ENCODE peak calls at places on chromosomes 11 and 22, in eight cellular contexts. One of them, this sample, is unnamed.

GRCh38 chr11:76155455-76156232 is 50.7 kb downstream of the WNT11 start:
- DNase-seq in HL-60: no peak
- DNase-seq in CD4-positive, CD25-positive, alpha-beta regulatory T cell: no peak
- DNase-seq in GM23338: no peak
- DNase-seq in A673: no peak
- DNase-seq in CD8-positive, alpha-beta memory T cell: no peak
- DNase-seq in right atrium auricular region: no peak
- DNase-seq in AG04450: no peak
- DNase-seq in this sample: no peak

GRCh38 chr11:92269021-92269420 is 44.4 kb downstream of the FAT3 start:
- DNase-seq in HL-60: no peak
- DNase-seq in CD4-positive, CD25-positive, alpha-beta regulatory T cell: no peak
- DNase-seq in GM23338: peak
- DNase-seq in A673: no peak
- DNase-seq in CD8-positive, alpha-beta memory T cell: no peak
- DNase-seq in right atrium auricular region: no peak
- DNase-seq in AG04450: peak
- DNase-seq in this sample: no peak

GRCh38 chr11:65298131-65298535 is 16.5 kb upstream of the CDC42EP2 start:
- DNase-seq in HL-60: no peak
- DNase-seq in CD4-positive, CD25-positive, alpha-beta regulatory T cell: no peak
- DNase-seq in GM23338: no peak
- DNase-seq in A673: no peak
- DNase-seq in CD8-positive, alpha-beta memory T cell: no peak
- DNase-seq in right atrium auricular region: peak
- DNase-seq in AG04450: no peak
- DNase-seq in this sample: peak

GRCh38 chr11:33214187-33214586 is 43.0 kb upstream of the HIPK3 start:
- DNase-seq in HL-60: peak
- DNase-seq in CD4-positive, CD25-positive, alpha-beta regulatory T cell: no peak
- DNase-seq in GM23338: no peak
- DNase-seq in A673: no peak
- DNase-seq in CD8-positive, alpha-beta memory T cell: no peak
- DNase-seq in right atrium auricular region: no peak
- DNase-seq in AG04450: no peak
- DNase-seq in this sample: no peak

GRCh38 chr11:65478411-65479183 is 20.2 kb upstream of the MALAT1 start:
- DNase-seq in HL-60: no peak
- DNase-seq in CD4-positive, CD25-positive, alpha-beta regulatory T cell: no peak
- DNase-seq in GM23338: no peak
- DNase-seq in A673: no peak
- DNase-seq in CD8-positive, alpha-beta memory T cell: no peak
- DNase-seq in right atrium auricular region: no peak
- DNase-seq in AG04450: no peak
- DNase-seq in this sample: peak

GRCh38 chr11:44306469-44307244 is 3.3 kb downstream of the ALX4 start:
- DNase-seq in HL-60: no peak
- DNase-seq in CD4-positive, CD25-positive, alpha-beta regulatory T cell: no peak
- DNase-seq in GM23338: no peak
- DNase-seq in A673: no peak
- DNase-seq in CD8-positive, alpha-beta memory T cell: no peak
- DNase-seq in right atrium auricular region: no peak
- DNase-seq in AG04450: no peak
- DNase-seq in this sample: no peak

GRCh38 chr11:134678152-134678551 is 266.1 kb upstream of the B3GAT1 start:
- DNase-seq in HL-60: no peak
- DNase-seq in CD4-positive, CD25-positive, alpha-beta regulatory T cell: no peak
- DNase-seq in GM23338: no peak
- DNase-seq in A673: no peak
- DNase-seq in CD8-positive, alpha-beta memory T cell: no peak
- DNase-seq in right atrium auricular region: no peak
- DNase-seq in AG04450: no peak
- DNase-seq in this sample: no peak

GRCh38 chr11:57777969-57778317 is 16.3 kb downstream of the CTNND1 start:
- DNase-seq in HL-60: no peak
- DNase-seq in CD4-positive, CD25-positive, alpha-beta regulatory T cell: no peak
- DNase-seq in GM23338: peak
- DNase-seq in A673: no peak
- DNase-seq in CD8-positive, alpha-beta memory T cell: no peak
- DNase-seq in right atrium auricular region: no peak
- DNase-seq in AG04450: no peak
- DNase-seq in this sample: no peak

GRCh38 chr22:37267128-37267587 is 15.2 kb upstream of the CYTH4 start:
- DNase-seq in HL-60: peak
- DNase-seq in CD4-positive, CD25-positive, alpha-beta regulatory T cell: peak
- DNase-seq in GM23338: peak
- DNase-seq in A673: peak
- DNase-seq in CD8-positive, alpha-beta memory T cell: peak
- DNase-seq in right atrium auricular region: no peak
- DNase-seq in AG04450: no peak
- DNase-seq in this sample: peak

GRCh38 chr11:63998558-63999348 is 12.5 kb downstream of the OTUB1 start:
- DNase-seq in HL-60: no peak
- DNase-seq in CD4-positive, CD25-positive, alpha-beta regulatory T cell: no peak
- DNase-seq in GM23338: peak
- DNase-seq in A673: no peak
- DNase-seq in CD8-positive, alpha-beta memory T cell: no peak
- DNase-seq in right atrium auricular region: no peak
- DNase-seq in AG04450: no peak
- DNase-seq in this sample: no peak

GRCh38 chr11:15565846-15566245 is 451.1 kb downstream of the INSC start:
- DNase-seq in HL-60: no peak
- DNase-seq in CD4-positive, CD25-positive, alpha-beta regulatory T cell: no peak
- DNase-seq in GM23338: no peak
- DNase-seq in A673: no peak
- DNase-seq in CD8-positive, alpha-beta memory T cell: no peak
- DNase-seq in right atrium auricular region: no peak
- DNase-seq in AG04450: no peak
- DNase-seq in this sample: no peak

GRCh38 chr22:45504703-45505341 is 2.1 kb downstream of the FBLN1 start:
- DNase-seq in HL-60: peak
- DNase-seq in CD4-positive, CD25-positive, alpha-beta regulatory T cell: no peak
- DNase-seq in GM23338: peak
- DNase-seq in A673: peak
- DNase-seq in CD8-positive, alpha-beta memory T cell: no peak
- DNase-seq in right atrium auricular region: no peak
- DNase-seq in AG04450: no peak
- DNase-seq in this sample: peak

GRCh38 chr11:30210357-30210756 is 20.5 kb upstream of the FSHB start:
- DNase-seq in HL-60: no peak
- DNase-seq in CD4-positive, CD25-positive, alpha-beta regulatory T cell: no peak
- DNase-seq in GM23338: no peak
- DNase-seq in A673: no peak
- DNase-seq in CD8-positive, alpha-beta memory T cell: no peak
- DNase-seq in right atrium auricular region: no peak
- DNase-seq in AG04450: no peak
- DNase-seq in this sample: no peak

GRCh38 chr22:43186272-43187170 is at the start of gene TTLL12:
- DNase-seq in HL-60: peak
- DNase-seq in CD4-positive, CD25-positive, alpha-beta regulatory T cell: peak
- DNase-seq in GM23338: peak
- DNase-seq in A673: peak
- DNase-seq in CD8-positive, alpha-beta memory T cell: peak
- DNase-seq in right atrium auricular region: no peak
- DNase-seq in AG04450: no peak
- DNase-seq in this sample: peak

GRCh38 chr11:11552688-11553087 is 69.1 kb downstream of the GALNT18 start:
- DNase-seq in HL-60: no peak
- DNase-seq in CD4-positive, CD25-positive, alpha-beta regulatory T cell: no peak
- DNase-seq in GM23338: no peak
- DNase-seq in A673: no peak
- DNase-seq in CD8-positive, alpha-beta memory T cell: no peak
- DNase-seq in right atrium auricular region: no peak
- DNase-seq in AG04450: no peak
- DNase-seq in this sample: no peak

GRCh38 chr11:58513747-58514367 is 6.0 kb upstream of the OR5B21 start:
- DNase-seq in HL-60: peak
- DNase-seq in CD4-positive, CD25-positive, alpha-beta regulatory T cell: peak
- DNase-seq in GM23338: peak
- DNase-seq in A673: peak
- DNase-seq in CD8-positive, alpha-beta memory T cell: no peak
- DNase-seq in right atrium auricular region: no peak
- DNase-seq in AG04450: peak
- DNase-seq in this sample: peak

GRCh38 chr11:62677160-62677559 is 1.7 kb downstream of the UBXN1 start:
- DNase-seq in HL-60: no peak
- DNase-seq in CD4-positive, CD25-positive, alpha-beta regulatory T cell: no peak
- DNase-seq in GM23338: no peak
- DNase-seq in A673: no peak
- DNase-seq in CD8-positive, alpha-beta memory T cell: no peak
- DNase-seq in right atrium auricular region: no peak
- DNase-seq in AG04450: no peak
- DNase-seq in this sample: no peak

GRCh38 chr11:3867209-3868071 is 12.0 kb downstream of the STIM1 start:
- DNase-seq in HL-60: no peak
- DNase-seq in CD4-positive, CD25-positive, alpha-beta regulatory T cell: peak
- DNase-seq in GM23338: no peak
- DNase-seq in A673: no peak
- DNase-seq in CD8-positive, alpha-beta memory T cell: no peak
- DNase-seq in right atrium auricular region: peak
- DNase-seq in AG04450: no peak
- DNase-seq in this sample: peak

GRCh38 chr11:3834349-3835099 is 6.2 kb downstream of the RHOG start:
- DNase-seq in HL-60: peak
- DNase-seq in CD4-positive, CD25-positive, alpha-beta regulatory T cell: peak
- DNase-seq in GM23338: peak
- DNase-seq in A673: no peak
- DNase-seq in CD8-positive, alpha-beta memory T cell: no peak
- DNase-seq in right atrium auricular region: peak
- DNase-seq in AG04450: no peak
- DNase-seq in this sample: peak

DNA sequence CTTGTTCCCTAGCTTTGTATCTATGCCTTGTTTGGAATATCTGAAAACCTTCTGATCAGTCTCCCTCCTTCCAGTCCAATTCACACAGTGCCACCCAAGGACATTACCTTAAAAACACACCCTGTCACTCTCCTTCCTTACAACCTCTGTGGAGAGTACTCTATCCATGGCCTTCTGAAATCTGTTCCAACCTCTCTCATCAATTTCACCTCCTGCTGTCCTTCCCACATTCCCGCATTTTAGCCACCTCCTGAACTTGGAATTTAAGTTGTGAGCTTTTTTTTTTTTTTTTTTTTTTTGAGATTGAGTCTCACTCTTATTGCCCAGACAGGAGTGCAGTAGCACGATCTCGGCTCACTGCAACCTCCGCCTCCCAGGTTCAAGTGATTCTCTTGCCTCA is 824.8 kb downstream of the METTL15 start:
- DNase-seq in HL-60: no peak
- DNase-seq in CD4-positive, CD25-positive, alpha-beta regulatory T cell: no peak
- DNase-seq in GM23338: peak
- DNase-seq in A673: no peak
- DNase-seq in CD8-positive, alpha-beta memory T cell: no peak
- DNase-seq in right atrium auricular region: no peak
- DNase-seq in AG04450: no peak
- DNase-seq in this sample: no peak
- H3K27ac ChIP-seq in HL-60: no peak
- H3K27ac ChIP-seq in CD4-positive, CD25-positive, alpha-beta regulatory T cell: no peak
- H3K27ac ChIP-seq in GM23338: no peak
- H3K27ac ChIP-seq in A673: no peak
- H3K27ac ChIP-seq in CD8-positive, alpha-beta memory T cell: no peak
- H3K27ac ChIP-seq in right atrium auricular region: no peak
- H3K27ac ChIP-seq in AG04450: no peak
- H3K27ac ChIP-seq in this sample: no peak

GRCh38 chr11:9530020-9530628 is 43.3 kb upstream of the WEE1 start:
- DNase-seq in HL-60: no peak
- DNase-seq in CD4-positive, CD25-positive, alpha-beta regulatory T cell: no peak
- DNase-seq in GM23338: no peak
- DNase-seq in A673: no peak
- DNase-seq in CD8-positive, alpha-beta memory T cell: no peak
- DNase-seq in right atrium auricular region: no peak
- DNase-seq in AG04450: no peak
- DNase-seq in this sample: peak
- H3K27ac ChIP-seq in HL-60: no peak
- H3K27ac ChIP-seq in CD4-positive, CD25-positive, alpha-beta regulatory T cell: no peak
- H3K27ac ChIP-seq in GM23338: peak
- H3K27ac ChIP-seq in A673: no peak
- H3K27ac ChIP-seq in CD8-positive, alpha-beta memory T cell: peak
- H3K27ac ChIP-seq in right atrium auricular region: no peak
- H3K27ac ChIP-seq in AG04450: no peak
- H3K27ac ChIP-seq in this sample: no peak

DNA sequence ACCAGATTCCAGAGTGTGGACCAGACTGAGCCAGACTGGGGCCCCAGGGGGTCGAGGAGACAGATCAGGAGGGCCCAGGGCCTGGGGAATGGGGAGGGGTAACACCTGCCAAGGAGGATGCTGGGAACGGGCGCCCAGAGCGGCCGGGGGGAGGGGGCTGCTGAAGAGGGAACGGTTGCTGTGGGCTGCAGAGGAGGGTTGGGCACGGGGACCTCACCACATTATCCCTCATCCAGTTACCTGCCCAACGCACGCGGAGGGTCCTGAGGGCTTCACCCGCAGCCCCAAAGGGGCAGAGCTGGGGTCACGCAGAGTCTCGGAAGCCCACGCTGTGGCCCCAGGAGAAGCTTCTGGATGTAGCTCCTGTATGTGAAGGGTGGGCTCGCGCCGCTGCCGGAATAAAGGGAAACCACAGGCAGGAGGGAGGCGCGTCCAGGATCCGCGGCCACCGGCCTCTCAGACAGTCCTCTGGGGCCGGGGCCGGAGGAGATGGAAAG is 927 bp upstream of the SELENOO start:
- DNase-seq in HL-60: no peak
- DNase-seq in CD4-positive, CD25-positive, alpha-beta regulatory T cell: peak
- DNase-seq in GM23338: peak
- DNase-seq in A673: peak
- DNase-seq in CD8-positive, alpha-beta memory T cell: no peak
- DNase-seq in right atrium auricular region: no peak
- DNase-seq in AG04450: no peak
- DNase-seq in this sample: no peak
- H3K27ac ChIP-seq in HL-60: peak
- H3K27ac ChIP-seq in CD4-positive, CD25-positive, alpha-beta regulatory T cell: peak
- H3K27ac ChIP-seq in GM23338: no peak
- H3K27ac ChIP-seq in A673: peak
- H3K27ac ChIP-seq in CD8-positive, alpha-beta memory T cell: peak
- H3K27ac ChIP-seq in right atrium auricular region: peak
- H3K27ac ChIP-seq in AG04450: no peak
- H3K27ac ChIP-seq in this sample: peak

DNA sequence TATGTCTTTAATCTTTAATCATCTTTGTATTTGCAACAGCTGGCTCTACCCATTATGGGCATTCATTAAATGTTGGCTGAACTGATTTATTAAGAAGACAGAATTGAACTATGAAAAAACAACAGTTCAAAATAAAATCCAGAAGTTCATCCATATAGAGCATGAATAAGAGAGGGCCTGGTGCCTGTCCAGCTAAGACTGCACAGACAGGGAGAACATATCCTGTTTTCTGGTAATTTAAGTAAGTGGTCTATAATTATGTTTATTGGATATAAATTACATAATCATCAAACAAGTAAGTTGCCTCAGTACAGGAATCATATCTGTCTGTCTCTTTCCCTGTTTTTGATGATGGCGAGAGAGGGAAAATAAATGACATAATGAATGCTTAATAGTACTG is 137.2 kb downstream of the RBFOX2 start:
- DNase-seq in HL-60: no peak
- DNase-seq in CD4-positive, CD25-positive, alpha-beta regulatory T cell: no peak
- DNase-seq in GM23338: no peak
- DNase-seq in A673: no peak
- DNase-seq in CD8-positive, alpha-beta memory T cell: no peak
- DNase-seq in right atrium auricular region: no peak
- DNase-seq in AG04450: no peak
- DNase-seq in this sample: no peak
- H3K27ac ChIP-seq in HL-60: no peak
- H3K27ac ChIP-seq in CD4-positive, CD25-positive, alpha-beta regulatory T cell: no peak
- H3K27ac ChIP-seq in GM23338: no peak
- H3K27ac ChIP-seq in A673: peak
- H3K27ac ChIP-seq in CD8-positive, alpha-beta memory T cell: no peak
- H3K27ac ChIP-seq in right atrium auricular region: peak
- H3K27ac ChIP-seq in AG04450: no peak
- H3K27ac ChIP-seq in this sample: no peak

This sample was measured in testis.